ENCODE peak calls at places on chromosomes 6 and 20, in ten cellular contexts. S is mesendoderm; Y is right cardiac atrium; P is RWPE1; Z is dorsolateral prefrontal cortex; W is adrenal gland; B is CD4-positive, alpha-beta memory T cell; R is right lobe of liver; T is AG04450; G is heart left ventricle. J is an unnamed sample.

GRCh38 chr6:110875548-110876169 is 1.1 kb downstream of the AMD1 start:
- DNase-seq in S (peak; percentile 65), Y (peak; percentile 74), P (no peak), Z (no peak), W (no peak), B (peak; percentile 74), R (peak; percentile 68), T (no peak), G (peak; percentile 69), J (peak; percentile 44)

GRCh38 chr20:24730750-24731149 is 218.3 kb upstream of the CST7 start:
- DNase-seq in S (no peak), Y (no peak), P (no peak), Z (no peak), W (no peak), B (no peak), R (no peak), T (no peak), G (no peak), J (no peak)

GRCh38 chr6:15504040-15504491 is 158.8 kb downstream of the DTNBP1 start:
- DNase-seq in S (no peak), Y (peak; percentile 72), P (no peak), Z (peak; percentile 48), W (peak; percentile 44), B (no peak), R (no peak), T (no peak), G (peak; percentile 86), J (peak; percentile 64)

GRCh38 chr20:33470866-33471265 is 19.0 kb upstream of the CBFA2T2 start:
- DNase-seq in S (no peak), Y (no peak), P (no peak), Z (no peak), W (no peak), B (no peak), R (no peak), T (no peak), G (no peak), J (no peak)

GRCh38 chr6:9834233-9834632 is 580.6 kb downstream of the TFAP2A start:
- DNase-seq in S (no peak), Y (no peak), P (no peak), Z (no peak), W (no peak), B (no peak), R (no peak), T (no peak), G (no peak), J (no peak)

GRCh38 chr20:36745234-36745926 is 510 bp downstream of the NDRG3 start:
- DNase-seq in S (peak; percentile 46), Y (peak; percentile 32), P (no peak), Z (peak; percentile 28), W (no peak), B (no peak), R (peak; percentile 68), T (no peak), G (no peak), J (peak; percentile 51)

GRCh38 chr20:44856847-44857448 is 28.6 kb upstream of the YWHAB start:
- DNase-seq in S (peak; percentile 26), Y (no peak), P (no peak), Z (no peak), W (no peak), B (no peak), R (no peak), T (no peak), G (no peak), J (no peak)

GRCh38 chr20:64077541-64077875 is 1.8 kb downstream of the RGS19 start:
- DNase-seq in S (no peak), Y (peak; percentile 15), P (no peak), Z (no peak), W (no peak), B (no peak), R (no peak), T (no peak), G (no peak), J (no peak)

GRCh38 chr6:38801305-38801704 is 86.2 kb downstream of the DNAH8 start:
- DNase-seq in S (no peak), Y (no peak), P (no peak), Z (no peak), W (no peak), B (no peak), R (no peak), T (no peak), G (no peak), J (no peak)

DNA sequence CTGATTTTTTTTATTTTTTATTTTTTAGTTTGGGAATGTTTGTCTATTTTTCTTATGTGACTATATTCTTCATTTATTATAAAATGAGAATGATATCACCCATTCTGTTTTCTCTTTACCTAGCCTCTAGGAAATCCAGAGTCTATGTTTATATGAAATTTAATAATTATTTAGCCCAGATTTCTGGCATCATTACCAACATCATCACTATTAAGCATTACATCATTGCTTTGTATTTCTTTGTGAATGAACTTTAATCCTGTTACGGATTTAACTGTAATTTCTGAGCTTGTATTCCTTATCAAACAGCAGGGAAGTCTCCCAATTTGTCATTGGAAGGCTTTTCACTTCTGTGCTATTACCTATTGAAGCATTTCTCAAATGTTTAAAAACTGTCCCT is 72.7 kb upstream of the NOX3 start:
- DNase-seq in S (no peak), Y (no peak), P (no peak), Z (no peak), W (no peak), B (no peak), R (no peak), T (no peak), G (no peak), J (no peak)
- H3K27ac ChIP-seq in S (no peak overlapping the region), Y (no peak overlapping the region), P (no peak overlapping the region), Z (no peak overlapping the region), W (peak overlapping the region; percentile 66), B (no peak overlapping the region), R (no peak overlapping the region), T (no peak overlapping the region), G (no peak overlapping the region), J (no peak overlapping the region)

GRCh38 chr6:169158182-169158573 is 95.5 kb downstream of the THBS2 start:
- DNase-seq in S (no peak), Y (peak; percentile 82), P (no peak), Z (no peak), W (peak; percentile 59), B (no peak), R (no peak), T (no peak), G (peak; percentile 74), J (no peak)

GRCh38 chr6:169159331-169159730 is 94.3 kb downstream of the THBS2 start:
- DNase-seq in S (no peak), Y (no peak), P (no peak), Z (no peak), W (no peak), B (no peak), R (no peak), T (no peak), G (no peak), J (no peak)

GRCh38 chr6:169157474-169158181 is 96.0 kb downstream of the THBS2 start:
- DNase-seq in S (no peak), Y (no peak), P (no peak), Z (no peak), W (no peak), B (no peak), R (no peak), T (no peak), G (no peak), J (no peak)

GRCh38 chr6:169160091-169160854 is 93.4 kb downstream of the THBS2 start:
- DNase-seq in S (no peak), Y (no peak), P (no peak), Z (no peak), W (no peak), B (no peak), R (no peak), T (no peak), G (no peak), J (no peak)

GRCh38 chr6:169158750-169159149 is 94.9 kb downstream of the THBS2 start:
- DNase-seq in S (peak; percentile 30), Y (no peak), P (no peak), Z (no peak), W (no peak), B (no peak), R (no peak), T (no peak), G (no peak), J (no peak)
- H3K27ac ChIP-seq in S (no peak overlapping the region), Y (peak overlapping the region; percentile 25), P (no peak overlapping the region), Z (no peak overlapping the region), W (no peak overlapping the region), B (no peak overlapping the region), R (no peak overlapping the region), T (peak overlapping the region; percentile 47), G (peak overlapping the region; percentile 49), J (no peak overlapping the region)

DNA sequence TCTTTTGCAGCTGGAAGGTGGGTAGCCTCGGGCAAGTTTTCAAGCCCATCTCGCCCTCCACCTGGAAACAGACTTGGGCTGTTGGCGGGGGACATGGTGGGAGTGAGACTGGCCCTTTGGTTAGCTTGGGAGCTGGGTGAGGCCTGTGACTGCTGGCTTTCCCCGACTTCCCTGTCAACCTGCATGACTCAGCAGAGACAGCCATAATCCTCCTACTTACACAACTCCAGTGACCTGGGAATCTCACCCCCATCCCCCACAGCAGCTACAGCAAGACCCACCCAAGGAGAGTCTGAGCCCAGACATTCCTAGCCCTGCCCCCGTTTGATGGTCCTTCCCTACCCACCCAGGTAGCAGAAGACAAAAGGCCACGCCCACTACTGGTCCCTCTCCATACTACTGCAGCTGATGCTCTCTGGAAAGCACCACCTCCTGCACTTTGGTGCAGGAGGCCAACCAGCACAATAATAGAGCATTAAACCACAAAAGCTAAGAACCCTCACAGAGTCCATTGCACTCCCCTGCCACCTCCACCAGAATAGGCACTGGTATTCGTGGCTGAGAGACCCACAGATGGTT is 188.4 kb downstream of the TRDN start:
- DNase-seq in S (peak; percentile 9), Y (no peak), P (no peak), Z (no peak), W (no peak), B (no peak), R (no peak), T (no peak), G (no peak), J (no peak)
- H3K27ac ChIP-seq in S (no peak overlapping the region), Y (no peak overlapping the region), P (no peak overlapping the region), Z (no peak overlapping the region), W (no peak overlapping the region), B (no peak overlapping the region), R (no peak overlapping the region), T (no peak overlapping the region), G (no peak overlapping the region), J (no peak overlapping the region)

GRCh38 chr6:44219815-44220784 is 3.3 kb upstream of the SLC29A1 start:
- DNase-seq in S (no peak), Y (no peak), P (no peak), Z (no peak), W (no peak), B (no peak), R (no peak), T (no peak), G (no peak), J (no peak)

GRCh38 chr6:44222486-44222986 is 859 bp upstream of the SLC29A1 start:
- DNase-seq in S (no peak), Y (no peak), P (no peak), Z (no peak), W (no peak), B (no peak), R (no peak), T (no peak), G (peak; percentile 33), J (no peak)

GRCh38 chr6:44221291-44221960 is 2.0 kb upstream of the SLC29A1 start:
- DNase-seq in S (peak; percentile 79), Y (peak; percentile 94), P (peak; percentile 84), Z (peak; percentile 64), W (peak; percentile 95), B (peak; percentile 72), R (peak; percentile 97), T (no peak), G (peak; percentile 95), J (peak; percentile 74)

GRCh38 chr6:44221961-44222335 is 1.4 kb upstream of the SLC29A1 start:
- DNase-seq in S (no peak), Y (no peak), P (no peak), Z (no peak), W (no peak), B (no peak), R (no peak), T (no peak), G (no peak), J (no peak)

GRCh38 chr6:44220913-44221290 is 2.5 kb upstream of the SLC29A1 start:
- DNase-seq in S (no peak), Y (no peak), P (no peak), Z (no peak), W (no peak), B (no peak), R (no peak), T (no peak), G (no peak), J (no peak)
- H3K27ac ChIP-seq in S (no peak overlapping the region), Y (peak overlapping the region; percentile 77), P (peak overlapping the region; percentile 86), Z (peak overlapping the region; percentile 63), W (peak overlapping the region; percentile 76), B (no peak overlapping the region), R (peak overlapping the region; percentile 78), T (no peak overlapping the region), G (peak overlapping the region; percentile 93), J (peak overlapping the region; percentile 61)

J was measured in substantia nigra.